ENCODE peak calls at places on chromosomes 7 and 10, in seven cellular contexts. H is AG09309, U is body of pancreas, Y is fibroblast of lung, A is bronchial epithelial cell, V is AG04450, J is ovary. T is an unnamed sample.

GRCh38 chr10:8173866-8174243 is 119.4 kb downstream of the GATA3 start:
- DNase-seq in H (no peak), J (no peak), V (no peak), U (no peak), Y (no peak), A (no peak), T (no peak)

GRCh38 chr7:80106498-80107113 is 28.0 kb upstream of the GNAI1 start:
- DNase-seq in Y (no peak), U (no peak), J (no peak), H (no peak), V (no peak), A (no peak), T (no peak)

GRCh38 chr10:130027716-130028464 is 63.8 kb upstream of the EBF3 start:
- DNase-seq in V (no peak), A (no peak), U (no peak), J (no peak), H (no peak), Y (no peak), T (no peak)

GRCh38 chr10:29239569-29240472 is 49.0 kb upstream of the LYZL1 start:
- DNase-seq in H (no peak), A (no peak), U (no peak), Y (no peak), J (no peak), V (no peak), T (no peak)

GRCh38 chr10:3741688-3742461 is 43.1 kb downstream of the KLF6 start:
- DNase-seq in J (no peak), H (no peak), U (no peak), A (no peak), V (no peak), Y (peak), T (no peak)

GRCh38 chr7:31478744-31479143 is 35.1 kb upstream of the ITPRID1 start:
- DNase-seq in V (no peak), J (no peak), H (no peak), U (no peak), Y (no peak), A (no peak), T (no peak)

GRCh38 chr10:5525581-5526271 is 965 bp downstream of the CALML3 start:
- DNase-seq in A (peak), H (peak), Y (peak), J (no peak), U (no peak), V (no peak), T (peak)

GRCh38 chr10:24979685-24980084 is 27.3 kb upstream of the PRTFDC1 start:
- DNase-seq in U (no peak), H (no peak), A (no peak), J (no peak), V (no peak), Y (no peak), T (no peak)

GRCh38 chr10:15558136-15558535 is 161.6 kb downstream of the ITGA8 start:
- DNase-seq in A (no peak), H (peak), Y (peak), V (no peak), J (no peak), U (no peak), T (no peak)

GRCh38 chr7:37585064-37585463 is 98.5 kb upstream of the GPR141 start:
- DNase-seq in J (no peak), Y (no peak), A (no peak), H (no peak), U (no peak), V (no peak), T (no peak)

GRCh38 chr7:109259151-109259550 is 689.5 kb downstream of the DNAJB9 start:
- DNase-seq in V (no peak), J (no peak), H (no peak), U (no peak), A (peak), Y (peak), T (no peak)

GRCh38 chr7:34096135-34096775 is 190.9 kb downstream of the BMPER start:
- DNase-seq in V (peak), A (peak), J (peak), Y (peak), H (peak), U (peak), T (peak)

GRCh38 chr7:17234398-17235021 is 63.9 kb upstream of the AHR start:
- DNase-seq in V (peak), A (peak), U (no peak), J (no peak), Y (peak), H (peak), T (no peak)

GRCh38 chr10:49377256-49377655 is 18.6 kb downstream of the DRGX start:
- DNase-seq in V (no peak), U (no peak), J (no peak), Y (no peak), A (no peak), H (no peak), T (peak)

GRCh38 chr7:8147004-8147403 is 115.0 kb downstream of the ICA1 start:
- DNase-seq in Y (no peak), H (no peak), J (no peak), A (no peak), U (no peak), V (no peak), T (no peak)

GRCh38 chr10:7756360-7756992 is 31.3 kb downstream of the KIN start:
- DNase-seq in H (no peak), A (peak), V (no peak), U (peak), J (no peak), Y (peak), T (no peak)

GRCh38 chr10:107727762-107728317 is 563.3 kb upstream of the SORCS1 start:
- DNase-seq in U (no peak), H (no peak), J (no peak), A (peak), Y (peak), V (no peak), T (no peak)

GRCh38 chr7:42217548-42217947 is 19.5 kb downstream of the GLI3 start:
- DNase-seq in V (no peak), H (no peak), U (no peak), Y (no peak), A (no peak), J (no peak), T (no peak)

GRCh38 chr7:8065356-8065813 is 96.8 kb downstream of the GLCCI1 start:
- DNase-seq in V (peak), A (no peak), Y (peak), H (peak), J (no peak), U (no peak), T (no peak)

GRCh38 chr10:12717981-12718707 is 283.4 kb downstream of the CCDC3 start:
- DNase-seq in V (no peak), Y (peak), H (no peak), U (no peak), A (peak), J (no peak), T (no peak)
- H3K4me3 ChIP-seq in V (no peak), Y (no peak), H (no peak), U (no peak), A (no peak), J (no peak), T (no peak)

GRCh38 chr10:79452174-79452611 is 6.8 kb upstream of the ZCCHC24 start:
- DNase-seq in Y (peak), V (peak), U (no peak), H (no peak), J (no peak), A (no peak), T (no peak)
- H3K4me3 ChIP-seq in Y (no peak), V (peak), U (no peak), H (no peak), J (no peak), A (no peak), T (no peak)

DNA sequence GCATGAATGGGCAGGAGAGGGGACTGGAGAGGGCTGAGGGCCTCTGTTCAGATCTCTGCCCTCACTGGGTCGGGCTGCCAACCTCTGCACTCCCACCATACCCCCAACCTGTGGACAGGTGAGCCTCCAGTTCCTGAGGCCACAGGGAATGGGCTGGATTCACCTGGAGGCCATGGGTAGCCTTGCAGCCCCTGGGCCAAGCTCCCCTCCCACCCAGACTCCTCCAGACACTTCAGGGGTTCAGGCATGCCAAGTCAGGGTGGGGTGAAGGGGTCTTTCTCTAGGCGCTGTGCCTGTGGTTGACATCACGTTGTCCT is 80.5 kb downstream of the ZMIZ1 start:
- DNase-seq in V (no peak), H (no peak), U (no peak), J (no peak), Y (no peak), A (no peak), T (no peak)
- H3K4me3 ChIP-seq in V (no peak), H (no peak), U (no peak), J (no peak), Y (no peak), A (no peak), T (no peak)

GRCh38 chr10:104120903-104121484 is 977 bp upstream of the SFR1 start:
- DNase-seq in A (peak), Y (peak), U (peak), V (peak), H (peak), J (peak), T (peak)
- H3K4me3 ChIP-seq in A (peak), Y (peak), U (peak), V (peak), H (peak), J (peak), T (peak)

GRCh38 chr7:150994838-150995510 is 4.2 kb downstream of the NOS3 start:
- DNase-seq in V (no peak), J (no peak), Y (no peak), U (no peak), A (no peak), H (no peak), T (no peak)
- H3K4me3 ChIP-seq in V (no peak), J (no peak), Y (no peak), U (no peak), A (no peak), H (no peak), T (peak)

DNA sequence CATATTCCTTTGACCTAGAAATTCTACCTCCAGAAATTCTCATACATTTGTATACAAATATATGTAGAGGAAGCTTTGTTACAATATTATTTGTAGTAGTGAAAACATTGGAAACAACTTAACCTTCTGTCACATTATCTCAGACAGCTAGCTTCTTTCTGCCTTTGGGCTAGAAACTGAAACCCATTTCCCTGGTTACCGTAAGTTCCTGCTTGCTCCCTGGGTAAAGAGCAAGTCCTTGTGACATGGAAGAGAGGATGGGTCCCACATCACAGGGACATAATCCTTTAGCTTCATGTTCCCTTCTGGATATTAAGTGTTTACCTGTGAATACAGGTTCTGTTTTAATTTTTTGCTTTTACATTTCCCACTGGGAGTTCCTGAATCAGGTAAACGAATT is 41.7 kb downstream of the KLHDC10 start:
- DNase-seq in J (no peak), V (no peak), H (no peak), U (no peak), A (no peak), Y (no peak), T (no peak)
- H3K4me3 ChIP-seq in J (no peak), V (no peak), H (no peak), U (no peak), A (no peak), Y (no peak), T (no peak)

GRCh38 chr7:3780525-3780924 is 479.5 kb downstream of the SDK1 start:
- DNase-seq in A (no peak), J (no peak), U (no peak), H (no peak), V (no peak), Y (no peak), T (no peak)
- H3K4me3 ChIP-seq in A (no peak), J (no peak), U (no peak), H (no peak), V (no peak), Y (no peak), T (no peak)

T was measured in coronary artery.